ENCODE peak calls at places on chromosomes 11 and 22, in seven cellular contexts. One of them, this sample, is unnamed.

GRCh38 chr11:110921742-110922200 is 209.5 kb upstream of the ARHGAP20 start:
- DNase-seq in PC-3: no peak
- DNase-seq in NB4: no peak
- DNase-seq in fibroblast of mammary gland: peak
- DNase-seq in mucosa of descending colon: no peak
- DNase-seq in astrocyte: peak
- DNase-seq in foreskin fibroblast: peak
- DNase-seq in this sample: no peak

GRCh38 chr11:69715446-69715845 is 11.6 kb upstream of the FGF19 start:
- DNase-seq in astrocyte: no peak
- DNase-seq in NB4: no peak
- DNase-seq in fibroblast of mammary gland: no peak
- DNase-seq in foreskin fibroblast: no peak
- DNase-seq in mucosa of descending colon: no peak
- DNase-seq in PC-3: no peak
- DNase-seq in this sample: no peak

GRCh38 chr11:8717876-8718753 is 35.5 kb downstream of the RPL27A start:
- DNase-seq in NB4: peak
- DNase-seq in mucosa of descending colon: no peak
- DNase-seq in fibroblast of mammary gland: peak
- DNase-seq in astrocyte: peak
- DNase-seq in foreskin fibroblast: peak
- DNase-seq in PC-3: peak
- DNase-seq in this sample: no peak

GRCh38 chr22:30930228-30930627 is 38.3 kb downstream of the MORC2 start:
- DNase-seq in fibroblast of mammary gland: no peak
- DNase-seq in NB4: no peak
- DNase-seq in astrocyte: no peak
- DNase-seq in foreskin fibroblast: no peak
- DNase-seq in PC-3: no peak
- DNase-seq in mucosa of descending colon: no peak
- DNase-seq in this sample: no peak

GRCh38 chr11:68390315-68390714 is 70.2 kb upstream of the PPP6R3 start:
- DNase-seq in astrocyte: no peak
- DNase-seq in PC-3: no peak
- DNase-seq in foreskin fibroblast: no peak
- DNase-seq in NB4: no peak
- DNase-seq in mucosa of descending colon: no peak
- DNase-seq in fibroblast of mammary gland: no peak
- DNase-seq in this sample: no peak

GRCh38 chr22:22833059-22833458 is 54.6 kb upstream of the IGLL5 start:
- DNase-seq in astrocyte: no peak
- DNase-seq in mucosa of descending colon: no peak
- DNase-seq in PC-3: no peak
- DNase-seq in foreskin fibroblast: no peak
- DNase-seq in NB4: no peak
- DNase-seq in fibroblast of mammary gland: no peak
- DNase-seq in this sample: no peak

GRCh38 chr11:113267536-113267935 is 46.8 kb upstream of the TTC12 start:
- DNase-seq in astrocyte: no peak
- DNase-seq in mucosa of descending colon: no peak
- DNase-seq in PC-3: no peak
- DNase-seq in foreskin fibroblast: no peak
- DNase-seq in fibroblast of mammary gland: no peak
- DNase-seq in NB4: no peak
- DNase-seq in this sample: no peak

GRCh38 chr11:84722583-84723108 is 904.5 kb downstream of the DLG2 start:
- DNase-seq in mucosa of descending colon: no peak
- DNase-seq in NB4: peak
- DNase-seq in astrocyte: no peak
- DNase-seq in foreskin fibroblast: no peak
- DNase-seq in fibroblast of mammary gland: peak
- DNase-seq in PC-3: peak
- DNase-seq in this sample: no peak

GRCh38 chr11:16776716-16777115 is 38.3 kb downstream of the C11orf58 start:
- DNase-seq in NB4: no peak
- DNase-seq in mucosa of descending colon: no peak
- DNase-seq in PC-3: no peak
- DNase-seq in foreskin fibroblast: no peak
- DNase-seq in fibroblast of mammary gland: peak
- DNase-seq in astrocyte: peak
- DNase-seq in this sample: no peak

GRCh38 chr11:3867209-3868071 is 12.0 kb downstream of the STIM1 start:
- DNase-seq in PC-3: no peak
- DNase-seq in NB4: no peak
- DNase-seq in mucosa of descending colon: no peak
- DNase-seq in foreskin fibroblast: peak
- DNase-seq in astrocyte: no peak
- DNase-seq in fibroblast of mammary gland: peak
- DNase-seq in this sample: no peak

GRCh38 chr22:47301820-47302475 is 539.5 kb downstream of the TBC1D22A start:
- DNase-seq in mucosa of descending colon: no peak
- DNase-seq in NB4: no peak
- DNase-seq in fibroblast of mammary gland: no peak
- DNase-seq in PC-3: no peak
- DNase-seq in astrocyte: no peak
- DNase-seq in foreskin fibroblast: no peak
- DNase-seq in this sample: no peak

GRCh38 chr11:134984421-134984820 is 572.4 kb upstream of the B3GAT1 start:
- DNase-seq in fibroblast of mammary gland: no peak
- DNase-seq in mucosa of descending colon: no peak
- DNase-seq in NB4: no peak
- DNase-seq in foreskin fibroblast: no peak
- DNase-seq in PC-3: no peak
- DNase-seq in astrocyte: no peak
- DNase-seq in this sample: no peak

GRCh38 chr11:134976540-134976939 is 564.5 kb upstream of the B3GAT1 start:
- DNase-seq in NB4: no peak
- DNase-seq in mucosa of descending colon: peak
- DNase-seq in PC-3: no peak
- DNase-seq in foreskin fibroblast: no peak
- DNase-seq in fibroblast of mammary gland: no peak
- DNase-seq in astrocyte: no peak
- DNase-seq in this sample: no peak

GRCh38 chr11:134978388-134979088 is 566.5 kb upstream of the B3GAT1 start:
- DNase-seq in astrocyte: no peak
- DNase-seq in PC-3: no peak
- DNase-seq in NB4: peak
- DNase-seq in fibroblast of mammary gland: no peak
- DNase-seq in foreskin fibroblast: no peak
- DNase-seq in mucosa of descending colon: no peak
- DNase-seq in this sample: peak

GRCh38 chr11:134981824-134982223 is 569.8 kb upstream of the B3GAT1 start:
- DNase-seq in astrocyte: no peak
- DNase-seq in foreskin fibroblast: no peak
- DNase-seq in mucosa of descending colon: no peak
- DNase-seq in NB4: no peak
- DNase-seq in fibroblast of mammary gland: no peak
- DNase-seq in PC-3: no peak
- DNase-seq in this sample: no peak

DNA sequence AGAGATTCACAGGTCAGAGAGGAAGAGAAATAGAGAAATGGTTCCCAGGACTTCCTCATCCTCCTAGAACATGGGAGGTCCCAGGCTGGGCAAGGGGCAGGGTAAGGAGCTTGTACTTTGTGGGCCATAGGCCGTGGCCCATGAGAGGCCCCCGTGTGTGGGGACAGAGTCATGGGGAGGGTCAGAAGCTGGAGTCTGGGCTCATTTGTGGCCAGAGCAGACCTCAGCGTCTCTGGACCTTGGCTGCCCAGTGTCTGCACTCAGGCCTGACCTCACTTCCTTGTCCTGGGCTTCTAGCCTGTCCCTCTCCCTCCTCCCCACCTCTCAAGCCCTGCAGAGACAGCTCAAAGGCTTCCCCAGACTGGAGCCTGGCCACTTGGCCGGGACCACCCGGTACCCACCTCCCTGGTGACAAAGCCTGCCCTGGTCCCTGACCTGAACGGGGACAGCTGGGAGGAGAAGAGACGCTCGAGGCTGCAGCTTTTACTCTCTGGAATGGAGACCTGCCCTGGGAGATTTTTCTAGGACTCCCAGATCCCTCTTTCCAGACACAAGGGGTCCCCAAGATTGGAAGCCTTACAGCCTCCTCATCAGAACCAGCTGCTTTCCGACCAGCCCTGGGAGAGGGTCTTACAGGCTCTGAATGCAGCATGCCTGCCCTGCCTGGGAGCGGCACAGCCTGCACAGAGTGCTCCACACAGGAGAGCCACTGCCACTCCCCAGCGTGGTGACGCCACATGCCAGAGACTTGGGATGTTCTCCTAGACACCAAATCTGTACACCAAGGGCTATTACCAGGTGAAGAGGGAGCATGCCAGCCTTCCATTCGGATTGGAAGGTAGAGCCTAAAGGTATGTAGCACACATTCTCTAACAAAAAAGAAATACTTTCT is 569.0 kb upstream of the B3GAT1 start:
- DNase-seq in PC-3: no peak
- DNase-seq in astrocyte: no peak
- DNase-seq in fibroblast of mammary gland: no peak
- DNase-seq in mucosa of descending colon: no peak
- DNase-seq in foreskin fibroblast: no peak
- DNase-seq in NB4: no peak
- DNase-seq in this sample: no peak
- H3K4me3 ChIP-seq in PC-3: no peak
- H3K4me3 ChIP-seq in astrocyte: no peak
- H3K4me3 ChIP-seq in fibroblast of mammary gland: no peak
- H3K4me3 ChIP-seq in mucosa of descending colon: no peak
- H3K4me3 ChIP-seq in foreskin fibroblast: no peak
- H3K4me3 ChIP-seq in NB4: no peak
- H3K4me3 ChIP-seq in this sample: no peak

GRCh38 chr22:43291381-43291780 is 51.8 kb downstream of the SCUBE1 start:
- DNase-seq in astrocyte: no peak
- DNase-seq in PC-3: no peak
- DNase-seq in mucosa of descending colon: no peak
- DNase-seq in fibroblast of mammary gland: no peak
- DNase-seq in foreskin fibroblast: no peak
- DNase-seq in NB4: no peak
- DNase-seq in this sample: no peak
- H3K4me3 ChIP-seq in astrocyte: no peak
- H3K4me3 ChIP-seq in PC-3: no peak
- H3K4me3 ChIP-seq in mucosa of descending colon: no peak
- H3K4me3 ChIP-seq in fibroblast of mammary gland: no peak
- H3K4me3 ChIP-seq in foreskin fibroblast: no peak
- H3K4me3 ChIP-seq in NB4: no peak
- H3K4me3 ChIP-seq in this sample: no peak

GRCh38 chr11:12678991-12679390 is 4.8 kb downstream of the TEAD1 start:
- DNase-seq in NB4: no peak
- DNase-seq in foreskin fibroblast: no peak
- DNase-seq in astrocyte: no peak
- DNase-seq in fibroblast of mammary gland: no peak
- DNase-seq in PC-3: no peak
- DNase-seq in mucosa of descending colon: no peak
- DNase-seq in this sample: no peak
- H3K4me3 ChIP-seq in NB4: no peak
- H3K4me3 ChIP-seq in foreskin fibroblast: peak
- H3K4me3 ChIP-seq in astrocyte: peak
- H3K4me3 ChIP-seq in fibroblast of mammary gland: peak
- H3K4me3 ChIP-seq in PC-3: peak
- H3K4me3 ChIP-seq in mucosa of descending colon: no peak
- H3K4me3 ChIP-seq in this sample: no peak

DNA sequence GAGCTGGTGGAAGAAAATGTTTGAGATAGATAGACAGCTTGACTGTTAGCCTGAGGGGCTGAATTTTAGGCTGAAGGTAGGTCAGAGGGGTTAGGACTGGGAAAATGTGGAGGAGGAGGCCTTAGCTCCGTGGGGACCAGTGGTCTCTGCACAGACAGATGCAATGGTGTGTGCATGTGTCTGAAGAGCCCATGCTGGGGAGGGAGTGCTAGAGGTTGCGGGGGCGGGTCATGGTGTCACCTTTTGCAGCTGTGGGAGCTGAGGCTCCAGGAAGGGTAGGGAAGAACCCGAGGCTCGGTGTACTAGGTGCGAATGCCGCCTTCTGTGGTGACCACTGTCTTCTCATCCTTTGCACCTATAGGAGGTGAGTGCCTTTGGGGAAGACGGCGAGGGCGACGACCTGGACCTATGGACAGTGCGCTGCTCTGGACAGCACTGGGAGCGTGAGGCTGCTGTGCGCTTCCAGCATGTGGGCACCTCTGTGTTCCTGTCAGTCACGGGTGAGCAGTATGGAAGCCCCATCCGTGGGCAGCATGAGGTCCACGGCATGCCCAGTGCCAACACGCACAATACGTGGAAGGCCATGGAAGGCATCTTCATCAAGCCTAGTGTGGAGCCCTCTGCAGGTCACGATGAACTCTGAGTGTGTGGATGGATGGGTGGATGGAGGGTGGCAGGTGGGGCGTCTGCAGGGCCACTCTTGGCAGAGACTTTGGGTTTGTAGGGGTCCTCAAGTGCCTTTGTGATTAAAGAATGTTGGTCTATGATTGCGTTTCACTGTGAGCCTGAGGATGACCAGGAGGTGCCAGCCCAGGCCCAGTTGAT is 1.6 kb downstream of the SDF2L1 start:
- DNase-seq in fibroblast of mammary gland: no peak
- DNase-seq in astrocyte: no peak
- DNase-seq in mucosa of descending colon: no peak
- DNase-seq in PC-3: no peak
- DNase-seq in foreskin fibroblast: no peak
- DNase-seq in NB4: no peak
- DNase-seq in this sample: no peak
- H3K4me3 ChIP-seq in fibroblast of mammary gland: peak
- H3K4me3 ChIP-seq in astrocyte: peak
- H3K4me3 ChIP-seq in mucosa of descending colon: no peak
- H3K4me3 ChIP-seq in PC-3: peak
- H3K4me3 ChIP-seq in foreskin fibroblast: peak
- H3K4me3 ChIP-seq in NB4: peak
- H3K4me3 ChIP-seq in this sample: peak

GRCh38 chr11:63007920-63008319 is 7.7 kb downstream of the SLC22A8 start:
- DNase-seq in NB4: no peak
- DNase-seq in astrocyte: no peak
- DNase-seq in PC-3: no peak
- DNase-seq in mucosa of descending colon: no peak
- DNase-seq in foreskin fibroblast: no peak
- DNase-seq in fibroblast of mammary gland: no peak
- DNase-seq in this sample: no peak
- H3K4me3 ChIP-seq in NB4: no peak
- H3K4me3 ChIP-seq in astrocyte: no peak
- H3K4me3 ChIP-seq in PC-3: no peak
- H3K4me3 ChIP-seq in mucosa of descending colon: no peak
- H3K4me3 ChIP-seq in foreskin fibroblast: no peak
- H3K4me3 ChIP-seq in fibroblast of mammary gland: no peak
- H3K4me3 ChIP-seq in this sample: no peak

GRCh38 chr11:134330611-134331564 is 900 bp upstream of the GLB1L2 start:
- DNase-seq in astrocyte: no peak
- DNase-seq in mucosa of descending colon: peak
- DNase-seq in foreskin fibroblast: peak
- DNase-seq in NB4: no peak
- DNase-seq in fibroblast of mammary gland: no peak
- DNase-seq in PC-3: no peak
- DNase-seq in this sample: no peak
- H3K4me3 ChIP-seq in astrocyte: peak
- H3K4me3 ChIP-seq in mucosa of descending colon: no peak
- H3K4me3 ChIP-seq in foreskin fibroblast: no peak
- H3K4me3 ChIP-seq in NB4: no peak
- H3K4me3 ChIP-seq in fibroblast of mammary gland: no peak
- H3K4me3 ChIP-seq in PC-3: peak
- H3K4me3 ChIP-seq in this sample: peak

This sample was measured in Caco-2.